ENCODE peak calls at places on chromosomes 11 and 22, in six cellular contexts. K, X, E, N, Q and M are unnamed samples.

GRCh38 chr11:69010964-69011623 is 2.0 kb downstream of the MRGPRF start:
- DNase-seq in K (peak), X (peak), E (no peak), N (no peak), Q (no peak), M (peak)

GRCh38 chr11:78270993-78271392 is 82.3 kb downstream of the USP35 start:
- DNase-seq in K (no peak), X (no peak), E (no peak), N (no peak), Q (no peak), M (no peak)

GRCh38 chr11:111665779-111666178 is 63.5 kb downstream of the SIK2 start:
- DNase-seq in K (no peak), X (peak), E (no peak), N (no peak), Q (no peak), M (peak)

GRCh38 chr11:96311120-96311568 is 31.9 kb downstream of the MAML2 start:
- DNase-seq in K (no peak), X (peak), E (no peak), N (no peak), Q (no peak), M (no peak)

GRCh38 chr11:12876988-12877387 is 132.1 kb upstream of the RASSF10 start:
- DNase-seq in K (no peak), X (no peak), E (no peak), N (no peak), Q (no peak), M (no peak)

GRCh38 chr11:47186076-47186936 is at the start of gene PACSIN3:
- DNase-seq in K (peak), X (peak), E (peak), N (no peak), Q (peak), M (peak)

GRCh38 chr11:62020661-62021060 is 53.2 kb upstream of the FTH1 start:
- DNase-seq in K (no peak), X (no peak), E (no peak), N (no peak), Q (no peak), M (no peak)

GRCh38 chr11:74731301-74732094 is at the start of gene CHRDL2:
- DNase-seq in K (peak), X (peak), E (no peak), N (no peak), Q (no peak), M (no peak)

GRCh38 chr22:40414838-40415505 is 44.6 kb downstream of the SGSM3 start:
- DNase-seq in K (no peak), X (no peak), E (no peak), N (no peak), Q (no peak), M (no peak)

GRCh38 chr22:23754980-23755636 is 883 bp upstream of the VPREB3 start:
- DNase-seq in K (no peak), X (no peak), E (no peak), N (no peak), Q (no peak), M (no peak)

GRCh38 chr11:34654491-34655334 is 33.8 kb downstream of the EHF start:
- DNase-seq in K (peak), X (peak), E (no peak), N (no peak), Q (no peak), M (no peak)

GRCh38 chr22:37726240-37726887 is 29.5 kb downstream of the TRIOBP start:
- DNase-seq in K (no peak), X (peak), E (no peak), N (no peak), Q (no peak), M (peak)

GRCh38 chr11:35664977-35665441 is 2.4 kb downstream of the TRIM44 start:
- DNase-seq in K (no peak), X (no peak), E (no peak), N (no peak), Q (no peak), M (peak)

GRCh38 chr11:95089620-95090542 is at the start of gene ENDOD1:
- DNase-seq in K (peak), X (peak), E (peak), N (peak), Q (peak), M (peak)

GRCh38 chr11:44407211-44407996 is 97.5 kb upstream of the ALX4 start:
- DNase-seq in K (no peak), X (no peak), E (no peak), N (no peak), Q (no peak), M (no peak)

GRCh38 chr11:2382927-2383822 is 6.1 kb downstream of the CD81 start:
- DNase-seq in K (peak), X (peak), E (no peak), N (no peak), Q (no peak), M (no peak)

GRCh38 chr11:132921597-132921996 is 610.7 kb downstream of the OPCML start:
- DNase-seq in K (no peak), X (no peak), E (no peak), N (no peak), Q (no peak), M (no peak)

GRCh38 chr11:125188021-125188420 is 23.5 kb downstream of the PKNOX2 start:
- DNase-seq in K (no peak), X (no peak), E (no peak), N (no peak), Q (no peak), M (no peak)

GRCh38 chr11:14809466-14809865 is 82.6 kb downstream of the CYP2R1 start:
- DNase-seq in K (no peak), X (no peak), E (no peak), N (no peak), Q (no peak), M (peak)

GRCh38 chr11:103619480-103619879 is 417.0 kb upstream of the DDI1 start:
- DNase-seq in K (peak), X (no peak), E (no peak), N (no peak), Q (no peak), M (peak)

GRCh38 chr11:1233351-1234053 is 10.6 kb downstream of the MUC5B start:
- DNase-seq in K (peak), X (no peak), E (peak), N (no peak), Q (no peak), M (no peak)

GRCh38 chr22:47047321-47048122 is 285.1 kb downstream of the TBC1D22A start:
- DNase-seq in K (no peak), X (no peak), E (no peak), N (no peak), Q (no peak), M (no peak)

GRCh38 chr22:48453751-48454485 is 1373.8 kb downstream of the BRD1 start:
- DNase-seq in K (no peak), X (no peak), E (no peak), N (no peak), Q (no peak), M (no peak)

GRCh38 chr22:50704510-50705218 is 32.0 kb downstream of the SHANK3 start:
- DNase-seq in K (no peak), X (no peak), E (no peak), N (no peak), Q (no peak), M (no peak)

GRCh38 chr11:129146196-129146595 is 45.9 kb downstream of the ARHGAP32 start:
- DNase-seq in K (no peak), X (no peak), E (no peak), N (no peak), Q (no peak), M (no peak)

GRCh38 chr11:13923716-13924650 is 38.5 kb upstream of the SPON1 start:
- DNase-seq in K (no peak), X (no peak), E (no peak), N (no peak), Q (no peak), M (no peak)

GRCh38 chr11:1075341-1075911 is 752 bp downstream of the MUC2 start:
- DNase-seq in K (peak), X (no peak), E (peak), N (no peak), Q (no peak), M (no peak)

GRCh38 chr11:2788751-2789140 is 89.0 kb upstream of the KCNQ1OT1 start:
- DNase-seq in K (peak), X (no peak), E (peak), N (no peak), Q (no peak), M (no peak)

GRCh38 chr11:118111019-118111743 is 24.4 kb upstream of the SMIM35 start:
- DNase-seq in K (no peak), X (no peak), E (no peak), N (no peak), Q (no peak), M (no peak)

GRCh38 chr11:34595960-34596359 is 24.9 kb upstream of the EHF start:
- DNase-seq in K (no peak), X (no peak), E (no peak), N (no peak), Q (no peak), M (no peak)

GRCh38 chr11:113698515-113698914 is 7.6 kb downstream of the TMPRSS5 start:
- DNase-seq in K (peak), X (no peak), E (no peak), N (no peak), Q (no peak), M (no peak)

GRCh38 chr22:17999851-18000250 is 24.5 kb downstream of the MICAL3 start:
- DNase-seq in K (peak), X (no peak), E (no peak), N (no peak), Q (no peak), M (no peak)

GRCh38 chr11:114149689-114150407 is 90.3 kb downstream of the ZBTB16 start:
- DNase-seq in K (no peak), X (peak), E (no peak), N (no peak), Q (no peak), M (peak)